ENCODE peak calls at places on chromosomes 4 and X, in eight cellular contexts. One of them, this sample, is unnamed.

GRCh38 chrX:65993915-65994460 is 45.9 kb downstream of the VSIG4 start:
- DNase-seq in mammary epithelial cell: no peak
- DNase-seq in COLO829: no peak
- DNase-seq in adipocyte: no peak
- DNase-seq in A549: no peak
- DNase-seq in HT1080: no peak
- DNase-seq in NCI-H1930: no peak
- DNase-seq in activated CD8-positive, alpha-beta memory T cell treated with anti-CD3 and anti-CD28 coated beads, Interleukin-2, amount 50 U/mL, for 48 hours: no peak
- DNase-seq in this sample: no peak

GRCh38 chrX:155632424-155633100 is 19.8 kb upstream of the TMLHE start:
- DNase-seq in mammary epithelial cell: no peak
- DNase-seq in HT1080: peak; percentile 44
- DNase-seq in A549: no peak
- DNase-seq in NCI-H1930: no peak
- DNase-seq in adipocyte: peak; percentile 7
- DNase-seq in COLO829: peak; percentile 0
- DNase-seq in activated CD8-positive, alpha-beta memory T cell treated with anti-CD3 and anti-CD28 coated beads, Interleukin-2, amount 50 U/mL, for 48 hours: no peak
- DNase-seq in this sample: no peak

GRCh38 chrX:108020631-108021030 is 24.2 kb upstream of the VSIG1 start:
- DNase-seq in A549: peak; percentile 46
- DNase-seq in adipocyte: peak; percentile 41
- DNase-seq in activated CD8-positive, alpha-beta memory T cell treated with anti-CD3 and anti-CD28 coated beads, Interleukin-2, amount 50 U/mL, for 48 hours: no peak
- DNase-seq in NCI-H1930: no peak
- DNase-seq in mammary epithelial cell: peak; percentile 23
- DNase-seq in COLO829: peak; percentile 10
- DNase-seq in HT1080: peak; percentile 4
- DNase-seq in this sample: no peak

GRCh38 chr4:69800599-69800998 is 40.2 kb upstream of the SULT1B1 start:
- DNase-seq in adipocyte: peak; percentile 61
- DNase-seq in activated CD8-positive, alpha-beta memory T cell treated with anti-CD3 and anti-CD28 coated beads, Interleukin-2, amount 50 U/mL, for 48 hours: no peak
- DNase-seq in A549: no peak
- DNase-seq in mammary epithelial cell: peak; percentile 9
- DNase-seq in HT1080: peak; percentile 12
- DNase-seq in NCI-H1930: no peak
- DNase-seq in COLO829: peak; percentile 21
- DNase-seq in this sample: no peak

GRCh38 chr4:126799971-126800722 is 832.6 kb upstream of the INTU start:
- DNase-seq in activated CD8-positive, alpha-beta memory T cell treated with anti-CD3 and anti-CD28 coated beads, Interleukin-2, amount 50 U/mL, for 48 hours: no peak
- DNase-seq in mammary epithelial cell: no peak
- DNase-seq in NCI-H1930: no peak
- DNase-seq in COLO829: no peak
- DNase-seq in A549: no peak
- DNase-seq in HT1080: peak; percentile 38
- DNase-seq in adipocyte: peak; percentile 40
- DNase-seq in this sample: no peak

GRCh38 chr4:188143731-188144130 is 4.5 kb downstream of the TRIML1 start:
- DNase-seq in A549: no peak
- DNase-seq in COLO829: no peak
- DNase-seq in activated CD8-positive, alpha-beta memory T cell treated with anti-CD3 and anti-CD28 coated beads, Interleukin-2, amount 50 U/mL, for 48 hours: no peak
- DNase-seq in mammary epithelial cell: peak; percentile 25
- DNase-seq in HT1080: no peak
- DNase-seq in adipocyte: no peak
- DNase-seq in NCI-H1930: no peak
- DNase-seq in this sample: no peak

GRCh38 chrX:69371159-69371558 is 133.0 kb upstream of the NALF2 start:
- DNase-seq in mammary epithelial cell: no peak
- DNase-seq in NCI-H1930: no peak
- DNase-seq in adipocyte: no peak
- DNase-seq in activated CD8-positive, alpha-beta memory T cell treated with anti-CD3 and anti-CD28 coated beads, Interleukin-2, amount 50 U/mL, for 48 hours: no peak
- DNase-seq in HT1080: no peak
- DNase-seq in A549: no peak
- DNase-seq in COLO829: no peak
- DNase-seq in this sample: no peak

GRCh38 chr4:54090804-54091623 is 8.9 kb upstream of the GSX2 start:
- DNase-seq in adipocyte: peak; percentile 57
- DNase-seq in NCI-H1930: no peak
- DNase-seq in mammary epithelial cell: peak; percentile 32
- DNase-seq in activated CD8-positive, alpha-beta memory T cell treated with anti-CD3 and anti-CD28 coated beads, Interleukin-2, amount 50 U/mL, for 48 hours: peak; percentile 53
- DNase-seq in HT1080: no peak
- DNase-seq in COLO829: no peak
- DNase-seq in A549: no peak
- DNase-seq in this sample: no peak

GRCh38 chr4:54173281-54173912 is 55.7 kb upstream of the PDGFRA start:
- DNase-seq in A549: no peak
- DNase-seq in activated CD8-positive, alpha-beta memory T cell treated with anti-CD3 and anti-CD28 coated beads, Interleukin-2, amount 50 U/mL, for 48 hours: no peak
- DNase-seq in NCI-H1930: no peak
- DNase-seq in HT1080: no peak
- DNase-seq in mammary epithelial cell: no peak
- DNase-seq in COLO829: peak; percentile 14
- DNase-seq in adipocyte: peak; percentile 27
- DNase-seq in this sample: no peak

GRCh38 chr4:38152305-38152704 is 192.1 kb downstream of the PTTG2 start:
- DNase-seq in activated CD8-positive, alpha-beta memory T cell treated with anti-CD3 and anti-CD28 coated beads, Interleukin-2, amount 50 U/mL, for 48 hours: peak; percentile 26
- DNase-seq in COLO829: no peak
- DNase-seq in HT1080: no peak
- DNase-seq in adipocyte: no peak
- DNase-seq in mammary epithelial cell: no peak
- DNase-seq in A549: no peak
- DNase-seq in NCI-H1930: no peak
- DNase-seq in this sample: no peak

GRCh38 chrX:22135994-22136684 is 104.0 kb downstream of the PHEX start:
- DNase-seq in adipocyte: peak; percentile 72
- DNase-seq in A549: peak; percentile 73
- DNase-seq in mammary epithelial cell: peak; percentile 79
- DNase-seq in NCI-H1930: no peak
- DNase-seq in activated CD8-positive, alpha-beta memory T cell treated with anti-CD3 and anti-CD28 coated beads, Interleukin-2, amount 50 U/mL, for 48 hours: no peak
- DNase-seq in COLO829: no peak
- DNase-seq in HT1080: peak; percentile 82
- DNase-seq in this sample: no peak

GRCh38 chr4:138898282-138898681 is 117.3 kb upstream of the NOCT start:
- DNase-seq in COLO829: no peak
- DNase-seq in HT1080: peak; percentile 11
- DNase-seq in activated CD8-positive, alpha-beta memory T cell treated with anti-CD3 and anti-CD28 coated beads, Interleukin-2, amount 50 U/mL, for 48 hours: no peak
- DNase-seq in adipocyte: peak; percentile 52
- DNase-seq in mammary epithelial cell: no peak
- DNase-seq in NCI-H1930: no peak
- DNase-seq in A549: no peak
- DNase-seq in this sample: no peak

GRCh38 chr4:17546678-17547077 is 30.3 kb upstream of the LAP3 start:
- DNase-seq in HT1080: no peak
- DNase-seq in mammary epithelial cell: no peak
- DNase-seq in NCI-H1930: no peak
- DNase-seq in COLO829: no peak
- DNase-seq in activated CD8-positive, alpha-beta memory T cell treated with anti-CD3 and anti-CD28 coated beads, Interleukin-2, amount 50 U/mL, for 48 hours: no peak
- DNase-seq in A549: no peak
- DNase-seq in adipocyte: no peak
- DNase-seq in this sample: no peak

This sample was measured in GM18507.